ENCODE peak calls at places on chromosomes 7 and 10, in nine cellular contexts. H is suprapubic skin, C is posterior cingulate gyrus, E is nucleus accumbens, B is GM10248, G is H1, N is B cell, U is AML-193, Q is NCI-H2171 treated with DMSO at 0.1 percent for 48 hours. P is an unnamed sample.

GRCh38 chr7:95736635-95737034 is 35.7 kb upstream of the DYNC1I1 start:
- DNase-seq in N (no peak), G (no peak), H (no peak), U (no peak), Q (no peak), B (no peak), E (no peak), C (no peak), P (peak; percentile 40)

GRCh38 chr10:100148353-100149211 is 37.2 kb downstream of the ERLIN1 start:
- DNase-seq in U (peak; percentile 44), Q (peak; percentile 29), E (no peak), H (no peak), G (no peak), B (peak; percentile 63), N (no peak), C (no peak), P (no peak)

GRCh38 chr10:33129181-33129928 is 171.3 kb upstream of the ITGB1 start:
- DNase-seq in B (no peak), C (peak; percentile 12), H (no peak), E (no peak), G (no peak), U (no peak), Q (no peak), N (no peak), P (no peak)

GRCh38 chr10:125204400-125204799 is 44.0 kb upstream of the CTBP2 start:
- DNase-seq in E (no peak), Q (no peak), G (no peak), N (no peak), C (no peak), B (no peak), H (peak; percentile 20), U (no peak), P (no peak)

GRCh38 chr10:5645375-5645774 is 21.0 kb downstream of the ASB13 start:
- DNase-seq in E (no peak), H (no peak), G (no peak), N (peak; percentile 78), C (no peak), Q (no peak), U (no peak), B (no peak), P (no peak)

GRCh38 chr7:17408245-17408903 is 109.9 kb downstream of the AHR start:
- DNase-seq in G (no peak), H (peak; percentile 74), Q (no peak), N (no peak), B (no peak), E (no peak), C (no peak), U (peak; percentile 91), P (peak; percentile 47)

GRCh38 chr10:23192741-23193434 is 776 bp downstream of the PTF1A start:
- DNase-seq in U (no peak), E (no peak), H (no peak), B (peak; percentile 16), G (peak; percentile 74), N (peak; percentile 44), Q (peak; percentile 14), C (no peak), P (no peak)

GRCh38 chr10:86693721-86694369 is 25.5 kb downstream of the LDB3 start:
- DNase-seq in H (no peak), E (no peak), B (peak; percentile 57), G (peak; percentile 74), U (no peak), C (peak; percentile 54), Q (no peak), N (no peak), P (peak; percentile 44)

GRCh38 chr10:73413108-73413527 is 740 bp downstream of the ANXA7 start:
- DNase-seq in B (peak; percentile 65), Q (peak; percentile 59), E (no peak), H (no peak), C (peak; percentile 36), U (peak; percentile 56), N (no peak), G (no peak), P (peak; percentile 70)

GRCh38 chr7:50978633-50979215 is 196.0 kb upstream of the GRB10 start:
- DNase-seq in N (no peak), B (no peak), H (no peak), C (no peak), U (no peak), G (no peak), E (no peak), Q (no peak), P (peak; percentile 24)

GRCh38 chr7:16847381-16847860 is 34.4 kb downstream of the AGR3 start:
- DNase-seq in C (no peak), H (no peak), B (no peak), Q (peak; percentile 73), U (no peak), E (no peak), N (no peak), G (no peak), P (no peak)

GRCh38 chr10:88386204-88386877 is 196.8 kb downstream of the RNLS start:
- DNase-seq in C (no peak), B (peak; percentile 40), Q (no peak), U (no peak), E (no peak), G (no peak), N (no peak), H (no peak), P (no peak)

GRCh38 chr7:4215176-4215720 is 466.8 kb upstream of the FOXK1 start:
- DNase-seq in B (no peak), E (no peak), G (no peak), N (no peak), U (no peak), Q (no peak), C (no peak), H (no peak), P (no peak)

GRCh38 chr7:158317238-158318205 is 270.1 kb downstream of the PTPRN2 start:
- DNase-seq in U (no peak), E (no peak), C (peak; percentile 31), H (no peak), Q (no peak), B (no peak), G (peak; percentile 86), N (no peak), P (no peak)

GRCh38 chr10:71933651-71934050 is 30.5 kb upstream of the CHST3 start:
- DNase-seq in C (no peak), Q (no peak), N (no peak), B (peak; percentile 56), U (no peak), E (no peak), G (no peak), H (no peak), P (no peak)

GRCh38 chr7:112205348-112206237 is 606 bp downstream of the DOCK4 start:
- DNase-seq in U (peak; percentile 7), G (peak; percentile 77), N (peak; percentile 55), B (peak; percentile 26), Q (peak; percentile 80), E (peak; percentile 71), H (peak; percentile 80), C (peak; percentile 48), P (peak; percentile 70)

GRCh38 chr10:122054046-122055025 is 65.4 kb downstream of the TACC2 start:
- DNase-seq in U (no peak), E (no peak), Q (no peak), C (no peak), B (no peak), H (no peak), N (no peak), G (peak; percentile 80), P (peak; percentile 30)

P was measured in SJCRH30.